ENCODE peak calls at places on chromosomes 12 and 14, in seven cellular contexts. One of them, this sample, is unnamed.

GRCh38 chr12:78192979-78193378 is 362.3 kb downstream of the NAV3 start:
- DNase-seq in upper lobe of right lung: no peak
- DNase-seq in neural progenitor cell: no peak
- DNase-seq in kidney: no peak
- DNase-seq in tibial nerve: no peak
- DNase-seq in MM.1S: no peak
- DNase-seq in stomach: no peak
- DNase-seq in this sample: no peak

GRCh38 chr12:70919597-70920035 is 922 bp downstream of the PTPRR start:
- DNase-seq in upper lobe of right lung: no peak
- DNase-seq in neural progenitor cell: peak
- DNase-seq in kidney: no peak
- DNase-seq in tibial nerve: no peak
- DNase-seq in MM.1S: no peak
- DNase-seq in stomach: no peak
- DNase-seq in this sample: no peak

GRCh38 chr12:93448796-93449195 is 7.0 kb upstream of the UBE2N start:
- DNase-seq in upper lobe of right lung: no peak
- DNase-seq in neural progenitor cell: no peak
- DNase-seq in kidney: no peak
- DNase-seq in tibial nerve: no peak
- DNase-seq in MM.1S: no peak
- DNase-seq in stomach: peak
- DNase-seq in this sample: no peak

GRCh38 chr14:79665556-79665955 is 545.7 kb downstream of the DIO2 start:
- DNase-seq in upper lobe of right lung: no peak
- DNase-seq in neural progenitor cell: no peak
- DNase-seq in kidney: no peak
- DNase-seq in tibial nerve: no peak
- DNase-seq in MM.1S: no peak
- DNase-seq in stomach: no peak
- DNase-seq in this sample: no peak

GRCh38 chr14:92644166-92644565 is 104.3 kb downstream of the LGMN start:
- DNase-seq in upper lobe of right lung: no peak
- DNase-seq in neural progenitor cell: no peak
- DNase-seq in kidney: no peak
- DNase-seq in tibial nerve: no peak
- DNase-seq in MM.1S: no peak
- DNase-seq in stomach: no peak
- DNase-seq in this sample: no peak

GRCh38 chr14:105322791-105323556 is 8.4 kb downstream of the PACS2 start:
- DNase-seq in upper lobe of right lung: no peak
- DNase-seq in neural progenitor cell: no peak
- DNase-seq in kidney: no peak
- DNase-seq in tibial nerve: no peak
- DNase-seq in MM.1S: no peak
- DNase-seq in stomach: no peak
- DNase-seq in this sample: no peak

GRCh38 chr12:64099430-64099829 is 122.7 kb downstream of the KICS2 start:
- DNase-seq in upper lobe of right lung: no peak
- DNase-seq in neural progenitor cell: no peak
- DNase-seq in kidney: no peak
- DNase-seq in tibial nerve: no peak
- DNase-seq in MM.1S: no peak
- DNase-seq in stomach: no peak
- DNase-seq in this sample: no peak

GRCh38 chr12:97404549-97404948 is 58.1 kb upstream of the RMST start:
- DNase-seq in upper lobe of right lung: no peak
- DNase-seq in neural progenitor cell: peak
- DNase-seq in kidney: no peak
- DNase-seq in tibial nerve: no peak
- DNase-seq in MM.1S: peak
- DNase-seq in stomach: peak
- DNase-seq in this sample: peak

GRCh38 chr14:70665448-70666363 is 24.0 kb downstream of the TTC9 start:
- DNase-seq in upper lobe of right lung: peak
- DNase-seq in neural progenitor cell: peak
- DNase-seq in kidney: peak
- DNase-seq in tibial nerve: no peak
- DNase-seq in MM.1S: peak
- DNase-seq in stomach: peak
- DNase-seq in this sample: no peak

GRCh38 chr12:51323317-51323960 is 535 bp downstream of the BIN2 start:
- DNase-seq in upper lobe of right lung: no peak
- DNase-seq in neural progenitor cell: no peak
- DNase-seq in kidney: no peak
- DNase-seq in tibial nerve: no peak
- DNase-seq in MM.1S: peak
- DNase-seq in stomach: no peak
- DNase-seq in this sample: no peak

GRCh38 chr12:43921666-43922337 is 85.9 kb downstream of the TMEM117 start:
- DNase-seq in upper lobe of right lung: no peak
- DNase-seq in neural progenitor cell: no peak
- DNase-seq in kidney: no peak
- DNase-seq in tibial nerve: no peak
- DNase-seq in MM.1S: no peak
- DNase-seq in stomach: no peak
- DNase-seq in this sample: no peak

GRCh38 chr12:100574262-100575074 is 984 bp downstream of the GAS2L3 start:
- DNase-seq in upper lobe of right lung: no peak
- DNase-seq in neural progenitor cell: peak
- DNase-seq in kidney: no peak
- DNase-seq in tibial nerve: no peak
- DNase-seq in MM.1S: no peak
- DNase-seq in stomach: no peak
- DNase-seq in this sample: no peak

GRCh38 chr12:70719672-70720420 is 82.6 kb upstream of the PTPRB start:
- DNase-seq in upper lobe of right lung: peak
- DNase-seq in neural progenitor cell: peak
- DNase-seq in kidney: no peak
- DNase-seq in tibial nerve: no peak
- DNase-seq in MM.1S: peak
- DNase-seq in stomach: no peak
- DNase-seq in this sample: no peak

GRCh38 chr12:82964446-82964845 is 277.7 kb downstream of the TMTC2 start:
- DNase-seq in upper lobe of right lung: no peak
- DNase-seq in neural progenitor cell: no peak
- DNase-seq in kidney: no peak
- DNase-seq in tibial nerve: no peak
- DNase-seq in MM.1S: no peak
- DNase-seq in stomach: no peak
- DNase-seq in this sample: no peak

GRCh38 chr14:74636424-74637183 is 24.6 kb upstream of the LTBP2 start:
- DNase-seq in upper lobe of right lung: no peak
- DNase-seq in neural progenitor cell: no peak
- DNase-seq in kidney: no peak
- DNase-seq in tibial nerve: no peak
- DNase-seq in MM.1S: no peak
- DNase-seq in stomach: no peak
- DNase-seq in this sample: no peak

GRCh38 chr14:100442473-100443260 is 119.5 kb downstream of the SLC25A47 start:
- DNase-seq in upper lobe of right lung: no peak
- DNase-seq in neural progenitor cell: no peak
- DNase-seq in kidney: no peak
- DNase-seq in tibial nerve: no peak
- DNase-seq in MM.1S: no peak
- DNase-seq in stomach: no peak
- DNase-seq in this sample: no peak

GRCh38 chr12:104493504-104493903 is 36.8 kb downstream of the CHST11 start:
- DNase-seq in upper lobe of right lung: no peak
- DNase-seq in neural progenitor cell: no peak
- DNase-seq in kidney: no peak
- DNase-seq in tibial nerve: no peak
- DNase-seq in MM.1S: no peak
- DNase-seq in stomach: no peak
- DNase-seq in this sample: no peak

GRCh38 chr12:4432878-4433820 is 12.5 kb downstream of the FGF6 start:
- DNase-seq in upper lobe of right lung: no peak
- DNase-seq in neural progenitor cell: no peak
- DNase-seq in kidney: no peak
- DNase-seq in tibial nerve: no peak
- DNase-seq in MM.1S: no peak
- DNase-seq in stomach: no peak
- DNase-seq in this sample: no peak

GRCh38 chr14:96136361-96136760 is 68.3 kb upstream of the BDKRB2 start:
- DNase-seq in upper lobe of right lung: no peak
- DNase-seq in neural progenitor cell: no peak
- DNase-seq in kidney: no peak
- DNase-seq in tibial nerve: no peak
- DNase-seq in MM.1S: no peak
- DNase-seq in stomach: no peak
- DNase-seq in this sample: no peak

GRCh38 chr12:83710851-83711250 is 1024.1 kb downstream of the TMTC2 start:
- DNase-seq in upper lobe of right lung: no peak
- DNase-seq in neural progenitor cell: no peak
- DNase-seq in kidney: no peak
- DNase-seq in tibial nerve: no peak
- DNase-seq in MM.1S: no peak
- DNase-seq in stomach: no peak
- DNase-seq in this sample: no peak

GRCh38 chr12:78146365-78146772 is 315.7 kb downstream of the NAV3 start:
- DNase-seq in upper lobe of right lung: no peak
- DNase-seq in neural progenitor cell: peak
- DNase-seq in kidney: no peak
- DNase-seq in tibial nerve: no peak
- DNase-seq in MM.1S: peak
- DNase-seq in stomach: no peak
- DNase-seq in this sample: no peak

GRCh38 chr12:9651265-9651729 is 18.2 kb upstream of the CLEC2D start:
- DNase-seq in upper lobe of right lung: no peak
- DNase-seq in neural progenitor cell: no peak
- DNase-seq in kidney: no peak
- DNase-seq in tibial nerve: no peak
- DNase-seq in MM.1S: no peak
- DNase-seq in stomach: no peak
- DNase-seq in this sample: no peak

GRCh38 chr12:116336542-116337065 is 59.1 kb upstream of the MED13L start:
- DNase-seq in upper lobe of right lung: no peak
- DNase-seq in neural progenitor cell: no peak
- DNase-seq in kidney: no peak
- DNase-seq in tibial nerve: no peak
- DNase-seq in MM.1S: no peak
- DNase-seq in stomach: peak
- DNase-seq in this sample: no peak

GRCh38 chr14:31244626-31245025 is 37.0 kb upstream of the HECTD1 start:
- DNase-seq in upper lobe of right lung: no peak
- DNase-seq in neural progenitor cell: no peak
- DNase-seq in kidney: no peak
- DNase-seq in tibial nerve: no peak
- DNase-seq in MM.1S: no peak
- DNase-seq in stomach: no peak
- DNase-seq in this sample: no peak

GRCh38 chr12:117119592-117120198 is 20.5 kb upstream of the TESC start:
- DNase-seq in upper lobe of right lung: peak
- DNase-seq in neural progenitor cell: peak
- DNase-seq in kidney: no peak
- DNase-seq in tibial nerve: no peak
- DNase-seq in MM.1S: peak
- DNase-seq in stomach: no peak
- DNase-seq in this sample: no peak

GRCh38 chr14:60653388-60653690 is 4.1 kb upstream of the SIX1 start:
- DNase-seq in upper lobe of right lung: no peak
- DNase-seq in neural progenitor cell: peak
- DNase-seq in kidney: no peak
- DNase-seq in tibial nerve: no peak
- DNase-seq in MM.1S: no peak
- DNase-seq in stomach: no peak
- DNase-seq in this sample: no peak
- H3K27ac ChIP-seq in upper lobe of right lung: no peak
- H3K27ac ChIP-seq in neural progenitor cell: no peak
- H3K27ac ChIP-seq in kidney: no peak
- H3K27ac ChIP-seq in tibial nerve: no peak
- H3K27ac ChIP-seq in MM.1S: no peak
- H3K27ac ChIP-seq in stomach: no peak
- H3K27ac ChIP-seq in this sample: no peak

GRCh38 chr12:120944645-120945217 is 33.6 kb upstream of the HNF1A start:
- DNase-seq in upper lobe of right lung: peak
- DNase-seq in neural progenitor cell: peak
- DNase-seq in kidney: no peak
- DNase-seq in tibial nerve: peak
- DNase-seq in MM.1S: peak
- DNase-seq in stomach: peak
- DNase-seq in this sample: no peak
- TF ChIP-seq CTCF in upper lobe of right lung: peak
- TF ChIP-seq CTCF in neural progenitor cell: peak
- TF ChIP-seq CTCF in kidney: peak
- TF ChIP-seq CTCF in tibial nerve: peak
- TF ChIP-seq CTCF in MM.1S: peak
- TF ChIP-seq CTCF in stomach: peak
- TF ChIP-seq CTCF in this sample: peak

DNA sequence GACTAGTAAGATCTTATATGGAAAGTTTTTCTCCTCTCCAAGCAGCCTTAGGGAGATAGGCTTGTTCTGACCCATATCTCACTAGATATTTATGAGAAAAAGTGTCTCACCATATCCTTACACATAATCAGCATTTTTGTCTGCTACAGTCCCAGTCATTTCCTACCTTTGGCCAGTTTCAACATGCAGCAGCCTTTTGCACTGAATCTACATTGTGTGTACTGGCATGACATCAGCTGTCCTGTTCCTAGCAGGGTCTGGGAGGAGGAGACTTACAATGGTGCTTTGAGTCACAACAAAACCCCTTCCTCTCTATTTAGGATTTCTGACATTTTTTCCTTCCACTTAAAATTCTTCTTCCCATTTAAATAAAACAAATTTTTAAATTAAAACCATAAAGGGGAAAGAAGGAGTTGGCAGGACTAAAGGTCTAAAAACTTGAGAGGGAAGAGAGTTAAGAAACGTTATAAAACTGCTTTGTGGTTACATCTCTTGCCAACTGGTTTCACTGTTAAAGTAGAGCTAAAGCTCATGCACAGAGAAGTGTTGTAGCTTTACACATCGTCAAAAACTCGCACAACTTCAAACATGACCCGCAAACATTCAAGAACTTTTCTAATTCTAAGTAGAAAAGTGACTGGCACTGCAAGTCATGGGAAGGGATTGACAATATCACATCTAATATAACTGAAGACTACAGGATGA is 53.3 kb upstream of the CERS5 start:
- DNase-seq in upper lobe of right lung: no peak
- DNase-seq in neural progenitor cell: peak
- DNase-seq in kidney: no peak
- DNase-seq in tibial nerve: no peak
- DNase-seq in MM.1S: peak
- DNase-seq in stomach: no peak
- DNase-seq in this sample: no peak
- H3K27ac ChIP-seq in upper lobe of right lung: peak
- H3K27ac ChIP-seq in neural progenitor cell: peak
- H3K27ac ChIP-seq in kidney: peak
- H3K27ac ChIP-seq in tibial nerve: peak
- H3K27ac ChIP-seq in MM.1S: peak
- H3K27ac ChIP-seq in stomach: peak
- H3K27ac ChIP-seq in this sample: peak

DNA sequence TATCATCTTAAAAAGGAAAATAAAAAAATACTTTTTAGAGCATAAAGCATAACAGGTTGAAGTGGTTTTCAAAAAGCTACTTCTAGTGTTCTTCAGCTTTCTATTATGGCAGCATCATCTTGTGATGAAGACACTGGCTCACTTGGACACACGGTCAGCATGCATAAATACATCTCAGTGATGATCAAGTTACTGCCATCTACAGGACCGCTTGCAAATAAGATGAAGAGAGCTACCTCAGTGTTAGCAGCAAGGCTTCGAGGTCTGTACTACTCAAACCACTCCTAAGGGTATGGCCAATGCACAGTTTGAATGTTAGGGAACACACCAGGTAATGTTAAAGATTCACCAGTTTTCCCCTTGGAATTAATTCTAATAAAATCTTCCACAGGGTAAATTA is 58.8 kb downstream of the GALC start:
- DNase-seq in upper lobe of right lung: no peak
- DNase-seq in neural progenitor cell: peak
- DNase-seq in kidney: no peak
- DNase-seq in tibial nerve: no peak
- DNase-seq in MM.1S: no peak
- DNase-seq in stomach: no peak
- DNase-seq in this sample: no peak
- TF ChIP-seq CTCF in upper lobe of right lung: no peak
- TF ChIP-seq CTCF in neural progenitor cell: peak
- TF ChIP-seq CTCF in kidney: no peak
- TF ChIP-seq CTCF in tibial nerve: no peak
- TF ChIP-seq CTCF in MM.1S: no peak
- TF ChIP-seq CTCF in stomach: no peak
- TF ChIP-seq CTCF in this sample: no peak

This sample was measured in esophagus muscularis mucosa.